ENCODE peak calls at places on chromosome 12, in ten cellular contexts. One of them, this sample, is unnamed.

GRCh38 chr12:92581579-92581978 is 121.2 kb upstream of the PLEKHG7 start:
- DNase-seq in hippocampal formation: peak; percentile 2
- DNase-seq in adrenal gland: no peak
- DNase-seq in RPMI7951: no peak
- DNase-seq in GM04504: no peak
- DNase-seq in WTC11: no peak
- DNase-seq in fibroblast of the aortic adventitia: no peak
- DNase-seq in NCI-H2107: no peak
- DNase-seq in neural crest cell: no peak
- DNase-seq in AG20443: no peak
- DNase-seq in this sample: no peak

GRCh38 chr12:31471061-31471460 is 119.9 kb downstream of the DENND5B start:
- DNase-seq in RPMI7951: peak; percentile 75
- DNase-seq in hippocampal formation: no peak
- DNase-seq in adrenal gland: no peak
- DNase-seq in NCI-H2107: no peak
- DNase-seq in WTC11: no peak
- DNase-seq in fibroblast of the aortic adventitia: no peak
- DNase-seq in AG20443: no peak
- DNase-seq in GM04504: no peak
- DNase-seq in neural crest cell: no peak
- DNase-seq in this sample: no peak

GRCh38 chr12:92844147-92844763 is 84.8 kb downstream of the EEA1 start:
- DNase-seq in NCI-H2107: no peak
- DNase-seq in AG20443: no peak
- DNase-seq in fibroblast of the aortic adventitia: peak; percentile 51
- DNase-seq in WTC11: no peak
- DNase-seq in neural crest cell: no peak
- DNase-seq in RPMI7951: no peak
- DNase-seq in adrenal gland: no peak
- DNase-seq in GM04504: no peak
- DNase-seq in hippocampal formation: no peak
- DNase-seq in this sample: no peak

GRCh38 chr12:42482086-42482819 is 107.3 kb downstream of the PRICKLE1 start:
- DNase-seq in neural crest cell: no peak
- DNase-seq in AG20443: no peak
- DNase-seq in WTC11: no peak
- DNase-seq in hippocampal formation: no peak
- DNase-seq in fibroblast of the aortic adventitia: peak; percentile 75
- DNase-seq in RPMI7951: no peak
- DNase-seq in GM04504: no peak
- DNase-seq in adrenal gland: peak; percentile 85
- DNase-seq in NCI-H2107: no peak
- DNase-seq in this sample: no peak

GRCh38 chr12:19988918-19989317 is 379.4 kb upstream of the PDE3A start:
- DNase-seq in fibroblast of the aortic adventitia: no peak
- DNase-seq in RPMI7951: no peak
- DNase-seq in AG20443: no peak
- DNase-seq in NCI-H2107: no peak
- DNase-seq in neural crest cell: no peak
- DNase-seq in hippocampal formation: no peak
- DNase-seq in GM04504: no peak
- DNase-seq in adrenal gland: no peak
- DNase-seq in WTC11: no peak
- DNase-seq in this sample: no peak

GRCh38 chr12:10466311-10466710 is 13.1 kb upstream of the KLRC1 start:
- DNase-seq in GM04504: no peak
- DNase-seq in adrenal gland: no peak
- DNase-seq in neural crest cell: no peak
- DNase-seq in RPMI7951: no peak
- DNase-seq in fibroblast of the aortic adventitia: no peak
- DNase-seq in AG20443: no peak
- DNase-seq in WTC11: no peak
- DNase-seq in NCI-H2107: no peak
- DNase-seq in hippocampal formation: no peak
- DNase-seq in this sample: no peak

GRCh38 chr12:84497819-84498218 is 414.8 kb downstream of the SLC6A15 start:
- DNase-seq in WTC11: no peak
- DNase-seq in NCI-H2107: no peak
- DNase-seq in AG20443: peak; percentile 16
- DNase-seq in fibroblast of the aortic adventitia: peak; percentile 30
- DNase-seq in hippocampal formation: peak; percentile 10
- DNase-seq in RPMI7951: no peak
- DNase-seq in adrenal gland: no peak
- DNase-seq in GM04504: no peak
- DNase-seq in neural crest cell: no peak
- DNase-seq in this sample: no peak

GRCh38 chr12:106739815-106740552 is 34.5 kb upstream of the RIC8B start:
- DNase-seq in NCI-H2107: no peak
- DNase-seq in AG20443: peak; percentile 52
- DNase-seq in adrenal gland: no peak
- DNase-seq in hippocampal formation: no peak
- DNase-seq in GM04504: no peak
- DNase-seq in WTC11: no peak
- DNase-seq in neural crest cell: no peak
- DNase-seq in RPMI7951: peak; percentile 59
- DNase-seq in fibroblast of the aortic adventitia: no peak
- DNase-seq in this sample: no peak